ENCODE peak calls at places on chromosomes 6 and 20, in ten cellular contexts. One of them, this sample, is unnamed.

GRCh38 chr20:4082406-4083102 is 67.2 kb upstream of the RNF24 start:
- DNase-seq in heart left ventricle: peak; percentile 61
- DNase-seq in kidney: no peak
- DNase-seq in A549: no peak
- DNase-seq in cardiac muscle cell: peak; percentile 73
- DNase-seq in breast epithelium: no peak
- DNase-seq in Panc1: no peak
- DNase-seq in HL-60: peak; percentile 99
- DNase-seq in left ventricle myocardium inferior: peak; percentile 35
- DNase-seq in fibroblast of the aortic adventitia: peak; percentile 88
- DNase-seq in this sample: no peak

GRCh38 chr20:64247970-64248841 is 7.3 kb upstream of the PCMTD2 start:
- DNase-seq in heart left ventricle: no peak
- DNase-seq in kidney: peak; percentile 54
- DNase-seq in A549: no peak
- DNase-seq in cardiac muscle cell: no peak
- DNase-seq in breast epithelium: peak; percentile 35
- DNase-seq in Panc1: no peak
- DNase-seq in HL-60: no peak
- DNase-seq in left ventricle myocardium inferior: no peak
- DNase-seq in fibroblast of the aortic adventitia: no peak
- DNase-seq in this sample: no peak

GRCh38 chr6:113856571-113857564 is at the start of gene MARCKS:
- DNase-seq in heart left ventricle: peak; percentile 90
- DNase-seq in kidney: peak; percentile 92
- DNase-seq in A549: peak; percentile 80
- DNase-seq in cardiac muscle cell: peak; percentile 92
- DNase-seq in breast epithelium: peak; percentile 77
- DNase-seq in Panc1: no peak
- DNase-seq in HL-60: no peak
- DNase-seq in left ventricle myocardium inferior: peak; percentile 83
- DNase-seq in fibroblast of the aortic adventitia: peak; percentile 90
- DNase-seq in this sample: peak; percentile 85

GRCh38 chr6:135812085-135812526 is 39.4 kb upstream of the PDE7B start:
- DNase-seq in heart left ventricle: peak; percentile 41
- DNase-seq in kidney: no peak
- DNase-seq in A549: peak; percentile 49
- DNase-seq in cardiac muscle cell: no peak
- DNase-seq in breast epithelium: no peak
- DNase-seq in Panc1: no peak
- DNase-seq in HL-60: no peak
- DNase-seq in left ventricle myocardium inferior: peak; percentile 26
- DNase-seq in fibroblast of the aortic adventitia: peak; percentile 79
- DNase-seq in this sample: no peak

GRCh38 chr6:53192590-53193232 is 44.1 kb upstream of the GCM1 start:
- DNase-seq in heart left ventricle: no peak
- DNase-seq in kidney: no peak
- DNase-seq in A549: no peak
- DNase-seq in cardiac muscle cell: no peak
- DNase-seq in breast epithelium: no peak
- DNase-seq in Panc1: no peak
- DNase-seq in HL-60: no peak
- DNase-seq in left ventricle myocardium inferior: no peak
- DNase-seq in fibroblast of the aortic adventitia: no peak
- DNase-seq in this sample: no peak

GRCh38 chr6:163128324-163128723 is 286.2 kb upstream of the QKI start:
- DNase-seq in heart left ventricle: no peak
- DNase-seq in kidney: no peak
- DNase-seq in A549: no peak
- DNase-seq in cardiac muscle cell: no peak
- DNase-seq in breast epithelium: no peak
- DNase-seq in Panc1: no peak
- DNase-seq in HL-60: no peak
- DNase-seq in left ventricle myocardium inferior: no peak
- DNase-seq in fibroblast of the aortic adventitia: no peak
- DNase-seq in this sample: no peak

GRCh38 chr6:68652117-68652536 is 17.0 kb downstream of the ADGRB3 start:
- DNase-seq in heart left ventricle: no peak
- DNase-seq in kidney: no peak
- DNase-seq in A549: no peak
- DNase-seq in cardiac muscle cell: no peak
- DNase-seq in breast epithelium: no peak
- DNase-seq in Panc1: no peak
- DNase-seq in HL-60: no peak
- DNase-seq in left ventricle myocardium inferior: no peak
- DNase-seq in fibroblast of the aortic adventitia: no peak
- DNase-seq in this sample: no peak

GRCh38 chr20:6000851-6001250 is 50.4 kb downstream of the MCM8 start:
- DNase-seq in heart left ventricle: no peak
- DNase-seq in kidney: no peak
- DNase-seq in A549: no peak
- DNase-seq in cardiac muscle cell: no peak
- DNase-seq in breast epithelium: no peak
- DNase-seq in Panc1: no peak
- DNase-seq in HL-60: no peak
- DNase-seq in left ventricle myocardium inferior: no peak
- DNase-seq in fibroblast of the aortic adventitia: no peak
- DNase-seq in this sample: no peak

DNA sequence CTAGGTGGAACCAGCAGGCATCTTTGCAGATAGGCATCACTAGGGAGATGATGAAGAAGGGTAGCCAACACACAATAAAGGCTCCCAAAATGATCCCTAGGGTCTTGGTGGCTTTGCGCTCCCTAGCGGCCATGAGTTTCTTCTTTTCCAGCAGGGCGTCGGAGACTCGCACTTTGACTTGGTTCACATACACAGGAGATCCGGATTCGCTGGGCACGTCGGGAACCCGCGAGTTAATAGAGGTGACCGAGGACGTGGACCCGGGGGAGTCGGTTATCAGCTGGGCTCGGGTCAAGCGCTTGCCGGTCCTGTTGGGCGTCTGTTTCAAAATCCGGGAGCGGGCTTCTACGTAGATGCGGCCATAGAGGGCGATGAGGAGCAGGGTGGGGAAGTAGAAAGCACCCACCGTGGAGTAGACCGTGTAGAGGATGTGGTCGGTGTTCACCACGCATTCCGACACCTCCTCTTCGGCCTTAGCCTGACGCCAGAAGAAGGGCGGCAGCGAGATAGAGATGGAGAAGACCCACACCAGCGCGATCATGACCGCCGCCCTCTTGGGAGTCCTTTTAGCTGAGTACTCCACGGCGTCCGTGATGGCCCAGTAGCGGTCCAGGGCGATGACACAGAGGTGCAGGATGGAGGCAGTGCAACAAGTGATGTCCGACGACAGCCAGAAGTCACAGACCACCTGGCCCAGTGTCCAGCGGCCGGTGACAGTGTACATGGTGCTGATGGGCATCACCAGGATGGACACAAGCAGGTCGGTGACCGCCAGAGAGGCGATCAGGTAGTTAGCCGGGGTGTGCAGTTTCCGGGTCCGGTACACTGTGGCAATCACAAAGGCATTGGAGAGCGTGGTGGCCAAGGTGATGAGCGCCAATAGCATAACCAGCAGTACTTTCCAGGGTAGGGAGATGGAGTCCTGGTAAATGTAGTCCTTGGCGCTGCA is 658 bp downstream of the HTR1B start:
- DNase-seq in heart left ventricle: no peak
- DNase-seq in kidney: no peak
- DNase-seq in A549: peak; percentile 11
- DNase-seq in cardiac muscle cell: peak; percentile 58
- DNase-seq in breast epithelium: no peak
- DNase-seq in Panc1: no peak
- DNase-seq in HL-60: no peak
- DNase-seq in left ventricle myocardium inferior: no peak
- DNase-seq in fibroblast of the aortic adventitia: no peak
- DNase-seq in this sample: no peak
- TF ChIP-seq CTCF in heart left ventricle: no peak
- TF ChIP-seq CTCF in kidney: no peak
- TF ChIP-seq CTCF in A549: peak; percentile 21
- TF ChIP-seq CTCF in cardiac muscle cell: peak; percentile 64
- TF ChIP-seq CTCF in breast epithelium: no peak
- TF ChIP-seq CTCF in Panc1: peak; percentile 92
- TF ChIP-seq CTCF in HL-60: no peak
- TF ChIP-seq CTCF in left ventricle myocardium inferior: peak; percentile 10
- TF ChIP-seq CTCF in fibroblast of the aortic adventitia: peak; percentile 3
- TF ChIP-seq CTCF in this sample: peak; percentile 31

DNA sequence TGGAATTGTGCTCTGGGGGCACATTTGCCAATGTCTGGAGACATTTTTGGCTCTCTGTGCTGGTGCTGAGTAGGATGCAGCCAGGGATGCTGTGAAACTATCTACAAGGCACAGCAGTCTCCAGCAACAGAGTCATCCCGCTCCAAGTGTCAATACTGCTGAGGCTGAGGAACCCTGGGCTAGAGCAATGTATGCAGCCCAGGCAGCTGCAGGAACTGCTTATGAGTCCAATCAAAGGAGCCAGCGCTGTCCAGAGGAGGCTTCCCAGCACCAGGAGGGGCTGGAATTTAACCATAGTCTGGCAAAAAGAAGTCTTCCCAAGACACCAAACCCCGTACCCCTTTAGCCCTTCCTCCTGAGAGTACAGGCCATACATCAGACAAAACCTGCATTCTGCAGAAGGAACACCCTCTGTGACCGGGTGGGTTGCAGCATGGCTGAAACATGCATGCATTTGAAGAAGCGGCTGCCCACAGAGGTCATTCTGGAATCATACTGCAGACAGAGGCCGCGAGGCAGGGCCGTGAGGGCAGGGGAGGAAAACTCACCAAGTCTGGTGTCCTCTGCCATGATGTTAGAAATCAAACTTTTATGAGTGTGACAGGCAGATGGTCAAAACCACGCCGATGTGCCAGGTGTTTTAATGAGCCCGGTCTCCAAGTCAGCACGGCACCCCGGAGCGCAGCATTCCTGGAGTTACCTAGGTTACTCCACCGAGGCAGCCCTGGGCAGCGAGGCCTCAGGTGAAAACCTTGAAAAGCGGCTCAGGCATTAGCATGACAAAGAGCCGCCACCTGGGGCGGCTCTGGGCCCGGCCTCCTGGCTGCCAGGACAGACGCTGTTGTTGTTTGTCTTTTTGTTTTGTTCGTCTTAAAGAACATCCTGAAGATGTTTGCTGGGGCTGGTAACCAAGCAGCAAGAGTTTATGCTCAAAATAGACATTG is 255.4 kb downstream of the ERMARD start:
- DNase-seq in heart left ventricle: no peak
- DNase-seq in kidney: no peak
- DNase-seq in A549: no peak
- DNase-seq in cardiac muscle cell: no peak
- DNase-seq in breast epithelium: no peak
- DNase-seq in Panc1: no peak
- DNase-seq in HL-60: no peak
- DNase-seq in left ventricle myocardium inferior: no peak
- DNase-seq in fibroblast of the aortic adventitia: no peak
- DNase-seq in this sample: no peak
- H3K4me3 ChIP-seq in heart left ventricle: no peak overlapping the region
- H3K4me3 ChIP-seq in kidney: no peak overlapping the region
- H3K4me3 ChIP-seq in A549: no peak overlapping the region
- H3K4me3 ChIP-seq in cardiac muscle cell: no peak overlapping the region
- H3K4me3 ChIP-seq in breast epithelium: no peak overlapping the region
- H3K4me3 ChIP-seq in Panc1: no peak overlapping the region
- H3K4me3 ChIP-seq in HL-60: no peak overlapping the region
- H3K4me3 ChIP-seq in left ventricle myocardium inferior: no peak overlapping the region
- H3K4me3 ChIP-seq in fibroblast of the aortic adventitia: no peak overlapping the region
- H3K4me3 ChIP-seq in this sample: no peak overlapping the region

GRCh38 chr6:134446228-134446848 is 128.4 kb upstream of the SGK1 start:
- DNase-seq in heart left ventricle: no peak
- DNase-seq in kidney: no peak
- DNase-seq in A549: no peak
- DNase-seq in cardiac muscle cell: no peak
- DNase-seq in breast epithelium: no peak
- DNase-seq in Panc1: no peak
- DNase-seq in HL-60: no peak
- DNase-seq in left ventricle myocardium inferior: no peak
- DNase-seq in fibroblast of the aortic adventitia: peak; percentile 68
- DNase-seq in this sample: no peak
- TF ChIP-seq CTCF in heart left ventricle: no peak
- TF ChIP-seq CTCF in kidney: no peak
- TF ChIP-seq CTCF in A549: no peak
- TF ChIP-seq CTCF in cardiac muscle cell: no peak
- TF ChIP-seq CTCF in breast epithelium: no peak
- TF ChIP-seq CTCF in Panc1: peak; percentile 6
- TF ChIP-seq CTCF in HL-60: no peak
- TF ChIP-seq CTCF in left ventricle myocardium inferior: no peak
- TF ChIP-seq CTCF in fibroblast of the aortic adventitia: peak; percentile 22
- TF ChIP-seq CTCF in this sample: no peak

GRCh38 chr6:145224450-145224849 is 510.9 kb downstream of the EPM2A start:
- DNase-seq in heart left ventricle: no peak
- DNase-seq in kidney: no peak
- DNase-seq in A549: no peak
- DNase-seq in cardiac muscle cell: no peak
- DNase-seq in breast epithelium: no peak
- DNase-seq in Panc1: no peak
- DNase-seq in HL-60: no peak
- DNase-seq in left ventricle myocardium inferior: no peak
- DNase-seq in fibroblast of the aortic adventitia: no peak
- DNase-seq in this sample: no peak
- H3K4me3 ChIP-seq in heart left ventricle: no peak overlapping the region
- H3K4me3 ChIP-seq in kidney: no peak overlapping the region
- H3K4me3 ChIP-seq in A549: no peak overlapping the region
- H3K4me3 ChIP-seq in cardiac muscle cell: no peak overlapping the region
- H3K4me3 ChIP-seq in breast epithelium: no peak overlapping the region
- H3K4me3 ChIP-seq in Panc1: no peak overlapping the region
- H3K4me3 ChIP-seq in HL-60: no peak overlapping the region
- H3K4me3 ChIP-seq in left ventricle myocardium inferior: no peak overlapping the region
- H3K4me3 ChIP-seq in fibroblast of the aortic adventitia: no peak overlapping the region
- H3K4me3 ChIP-seq in this sample: no peak overlapping the region

This sample was measured in ascending aorta.